ENCODE peak calls at places on chromosome 6, in nine cellular contexts. S is GM23338, U is A549, F is OCI-LY7, M is IMR-90, X is H1, L is PC-9, V is fibroblast of lung, H is MM.1S. E is an unnamed sample.

GRCh38 chr6:95572098-95572497 is 5.2 kb upstream of the MANEA start:
- DNase-seq in S (no peak), U (no peak), F (no peak), M (no peak), X (no peak), L (no peak), V (no peak), H (no peak), E (no peak)

GRCh38 chr6:121382467-121383121 is 48.3 kb upstream of the TBC1D32 start:
- DNase-seq in S (no peak), U (peak), F (no peak), M (no peak), X (no peak), L (no peak), V (no peak), H (no peak), E (no peak)

GRCh38 chr6:147222160-147222838 is 18.1 kb downstream of the STXBP5 start:
- DNase-seq in S (peak), U (peak), F (no peak), M (peak), X (no peak), L (no peak), V (peak), H (no peak), E (no peak)

GRCh38 chr6:77650098-77650663 is 2.7 kb upstream of the MEI4 start:
- DNase-seq in S (peak), U (no peak), F (no peak), M (no peak), X (peak), L (no peak), V (peak), H (peak), E (no peak)

GRCh38 chr6:99114769-99115406 is 167.1 kb upstream of the FBXL4 start:
- DNase-seq in S (no peak), U (no peak), F (no peak), M (no peak), X (no peak), L (peak), V (no peak), H (no peak), E (no peak)

GRCh38 chr6:139316622-139317317 is 25.0 kb upstream of the TXLNB start:
- DNase-seq in S (no peak), U (no peak), F (no peak), M (no peak), X (no peak), L (no peak), V (peak), H (peak), E (no peak)

GRCh38 chr6:17831135-17831534 is 124.4 kb upstream of the NUP153 start:
- DNase-seq in S (no peak), U (no peak), F (no peak), M (peak), X (no peak), L (no peak), V (peak), H (no peak), E (no peak)

GRCh38 chr6:170080169-170080827 is 210.6 kb downstream of the DLL1 start:
- DNase-seq in S (no peak), U (no peak), F (no peak), M (no peak), X (no peak), L (no peak), V (no peak), H (no peak), E (no peak)

GRCh38 chr6:108651781-108652227 is 91.1 kb downstream of the FOXO3 start:
- DNase-seq in S (no peak), U (no peak), F (no peak), M (peak), X (no peak), L (no peak), V (peak), H (no peak), E (no peak)

GRCh38 chr6:6781172-6781876 is 192.8 kb downstream of the LY86 start:
- DNase-seq in S (no peak), U (peak), F (no peak), M (peak), X (no peak), L (peak), V (peak), H (no peak), E (no peak)

GRCh38 chr6:7463785-7464184 is 74.2 kb downstream of the RIOK1 start:
- DNase-seq in S (peak), U (peak), F (no peak), M (peak), X (no peak), L (no peak), V (no peak), H (no peak), E (no peak)

GRCh38 chr6:69232506-69233194 is 564.2 kb downstream of the LMBRD1 start:
- DNase-seq in S (peak), U (peak), F (peak), M (peak), X (no peak), L (no peak), V (peak), H (peak), E (peak)

GRCh38 chr6:125792172-125792571 is 1.4 kb downstream of the NCOA7 start:
- DNase-seq in S (no peak), U (no peak), F (no peak), M (no peak), X (no peak), L (no peak), V (no peak), H (no peak), E (no peak)

GRCh38 chr6:142207265-142207877 is 60.3 kb downstream of the VTA1 start:
- DNase-seq in S (peak), U (peak), F (peak), M (peak), X (peak), L (no peak), V (peak), H (peak), E (peak)

GRCh38 chr6:96907498-96907897 is 9.8 kb upstream of the NDUFAF4 start:
- DNase-seq in S (no peak), U (no peak), F (no peak), M (peak), X (no peak), L (peak), V (peak), H (peak), E (no peak)

GRCh38 chr6:138468320-138469015 is 30.8 kb downstream of the NHSL1 start:
- DNase-seq in S (no peak), U (peak), F (no peak), M (peak), X (no peak), L (peak), V (peak), H (no peak), E (no peak)

GRCh38 chr6:16206595-16207037 is 31.8 kb upstream of the GMPR start:
- DNase-seq in S (peak), U (peak), F (peak), M (peak), X (no peak), L (peak), V (peak), H (peak), E (peak)
- H3K4me3 ChIP-seq in S (no peak), U (no peak), F (peak), M (no peak), X (no peak), L (no peak), V (no peak), H (no peak), E (no peak)

DNA sequence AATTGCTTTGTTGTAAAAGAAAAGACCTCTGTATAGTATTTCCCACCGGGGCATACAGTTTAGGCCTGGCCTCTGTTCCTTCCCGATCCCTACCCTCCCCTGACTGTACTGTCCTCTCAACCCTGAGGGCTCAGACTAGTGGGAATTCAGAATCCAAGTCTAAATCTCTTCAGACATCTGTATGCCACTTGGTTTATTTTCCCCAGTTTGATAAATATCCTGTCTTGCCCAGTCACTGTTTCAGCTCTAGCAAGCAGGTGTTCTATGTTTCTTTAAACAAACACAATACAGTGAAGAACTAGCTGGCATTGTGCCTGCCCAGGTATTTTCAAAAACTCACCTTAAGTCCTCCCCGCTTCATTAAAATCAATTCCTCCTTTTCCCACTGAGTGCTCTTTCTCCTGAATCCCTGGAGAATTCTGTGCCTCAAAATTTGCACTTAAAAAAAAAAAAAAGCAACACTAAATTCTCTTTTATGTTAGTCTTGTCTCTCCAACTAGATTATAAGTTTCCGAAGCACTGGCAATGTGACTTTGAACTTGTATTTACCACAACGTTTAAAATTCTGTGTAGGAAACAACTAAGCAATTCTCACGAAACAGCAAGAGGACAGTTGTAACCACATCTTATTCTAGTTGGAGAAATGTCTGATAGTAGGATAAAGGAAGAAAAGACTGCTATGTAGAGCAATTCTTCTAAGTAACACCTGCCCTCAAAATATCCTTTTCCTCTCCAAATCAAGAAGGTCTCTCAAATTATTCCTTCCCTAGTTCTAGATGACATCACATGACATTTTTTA is 112.0 kb upstream of the CARMIL1 start:
- DNase-seq in S (no peak), U (no peak), F (no peak), M (no peak), X (no peak), L (no peak), V (no peak), H (peak), E (no peak)
- H3K4me2 ChIP-seq in S (no peak), U (no peak), F (no peak), M (no peak), X (no peak), L (no peak), V (no peak), H (peak), E (no peak)

GRCh38 chr6:100913400-100914276 is 32.5 kb upstream of the ASCC3 start:
- DNase-seq in S (peak), U (no peak), F (no peak), M (peak), X (no peak), L (no peak), V (peak), H (no peak), E (no peak)
- H3K4me3 ChIP-seq in S (peak), U (no peak), F (no peak), M (no peak), X (no peak), L (no peak), V (no peak), H (no peak), E (no peak)

GRCh38 chr6:144248470-144249301 is 36.4 kb upstream of the UTRN start:
- DNase-seq in S (no peak), U (no peak), F (no peak), M (peak), X (no peak), L (no peak), V (peak), H (no peak), E (no peak)
- H3K4me2 ChIP-seq in S (no peak), U (no peak), F (no peak), M (peak), X (no peak), L (no peak), V (peak), H (no peak), E (no peak)

DNA sequence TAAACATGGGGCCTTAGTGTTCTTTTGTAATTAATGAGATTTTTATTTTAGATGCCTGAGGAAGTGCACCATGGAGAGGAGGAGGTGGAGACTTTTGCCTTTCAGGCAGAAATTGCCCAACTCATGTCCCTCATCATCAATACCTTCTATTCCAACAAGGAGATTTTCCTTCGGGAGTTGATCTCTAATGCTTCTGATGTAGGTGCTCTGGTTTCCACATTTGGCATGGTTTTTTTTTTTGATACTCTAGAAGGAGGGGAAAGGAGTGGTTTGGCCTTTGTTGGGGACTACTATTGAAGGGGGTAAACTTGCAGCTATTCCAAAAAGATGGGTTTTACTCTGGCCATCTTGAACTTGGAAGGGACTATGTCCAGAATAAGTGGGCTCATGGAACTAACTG is 1.7 kb downstream of the HSP90AB1 start:
- DNase-seq in S (no peak), U (no peak), F (no peak), M (no peak), X (no peak), L (peak), V (no peak), H (no peak), E (no peak)
- H3K4me3 ChIP-seq in S (peak), U (peak), F (peak), M (peak), X (peak), L (peak), V (peak), H (peak), E (peak)

DNA sequence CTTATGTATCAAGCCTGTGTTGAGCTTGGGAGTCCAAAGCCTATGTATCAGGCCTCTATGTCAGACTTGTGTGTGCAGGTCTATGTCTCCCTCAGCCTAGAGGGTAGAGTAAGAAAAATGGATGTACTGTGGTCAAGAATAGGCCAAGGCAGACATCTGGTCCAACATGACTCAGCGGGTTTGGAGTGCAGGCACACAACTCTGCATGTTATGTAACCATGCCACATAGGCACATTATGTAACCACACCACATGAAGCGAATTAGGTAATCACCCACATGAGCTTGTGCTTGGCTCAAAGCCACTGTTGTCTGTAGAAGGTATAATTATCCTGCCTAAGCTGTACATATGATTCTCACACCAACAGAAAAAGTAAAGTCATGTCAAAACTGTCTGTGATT is 1190.5 kb upstream of the EYS start:
- DNase-seq in S (peak), U (peak), F (peak), M (peak), X (no peak), L (no peak), V (peak), H (no peak), E (peak)
- H3K4me2 ChIP-seq in S (no peak), U (no peak), F (no peak), M (no peak), X (no peak), L (no peak), V (no peak), H (no peak), E (no peak)

DNA sequence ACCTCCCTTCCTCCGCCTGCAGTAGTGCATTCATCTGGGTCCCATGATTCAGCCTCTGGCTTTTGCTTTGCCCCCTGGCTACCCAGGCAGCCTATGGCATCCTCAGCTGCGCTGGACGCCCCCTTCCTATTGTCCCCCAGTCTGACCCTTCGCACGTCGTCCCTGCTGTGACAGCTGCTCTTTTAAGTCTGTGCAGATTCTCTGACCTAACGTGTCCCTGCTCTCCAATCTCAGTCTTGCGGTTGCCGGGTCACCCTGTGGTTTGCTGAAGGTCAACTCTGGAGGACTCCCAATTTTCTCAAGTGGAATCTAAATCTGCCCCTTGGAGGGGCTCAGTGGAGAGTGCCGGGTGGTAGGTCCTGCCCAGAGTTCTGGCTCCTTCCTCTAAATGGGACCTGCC is 294.3 kb downstream of the CDC5L start:
- DNase-seq in S (no peak), U (no peak), F (no peak), M (no peak), X (no peak), L (no peak), V (peak), H (no peak), E (no peak)
- H3K4me3 ChIP-seq in S (no peak), U (no peak), F (no peak), M (no peak), X (no peak), L (no peak), V (no peak), H (no peak), E (no peak)

DNA sequence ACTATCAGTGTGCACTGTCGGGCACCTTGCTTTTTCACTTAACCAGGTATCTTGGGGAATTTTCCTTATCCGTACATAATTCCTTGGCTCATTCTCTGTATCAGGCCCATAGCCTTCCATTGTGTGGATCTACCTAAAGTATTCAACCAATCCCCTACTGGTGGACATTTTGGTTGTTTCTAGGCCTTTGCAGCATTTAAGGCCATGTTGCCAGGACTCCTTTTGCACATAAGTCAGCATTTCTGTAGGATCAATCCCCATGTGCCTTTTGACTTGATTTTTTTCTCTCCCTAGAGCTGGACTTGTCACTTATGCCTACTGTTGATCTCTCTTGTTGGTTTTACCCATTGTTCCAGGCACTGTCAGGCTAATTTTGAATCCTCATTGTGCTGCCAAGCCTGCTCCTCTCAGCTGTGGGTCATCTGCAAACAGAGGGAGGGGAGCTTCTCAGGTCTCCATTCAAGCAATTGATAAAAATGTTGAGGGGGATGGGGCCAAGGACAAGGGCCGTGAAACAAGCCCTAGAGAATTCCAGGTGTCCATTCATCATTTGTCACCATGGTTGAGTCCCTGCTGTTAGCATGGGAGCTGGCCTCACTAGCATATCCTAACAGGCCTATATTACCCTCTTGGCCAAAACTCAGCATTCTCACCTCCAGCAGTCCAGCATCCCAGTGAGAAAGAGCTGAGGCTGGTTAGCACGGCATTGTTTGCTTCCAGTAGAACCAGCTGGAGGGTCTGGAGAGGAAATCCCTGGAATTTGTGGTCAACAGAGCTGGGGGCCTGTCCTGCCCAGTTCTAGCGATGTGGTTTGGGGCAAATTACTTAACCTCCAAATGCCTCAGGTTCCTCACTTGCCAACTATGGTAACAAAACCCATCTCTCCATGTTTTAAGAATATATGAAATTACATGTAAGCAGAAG is 178.5 kb downstream of the MRPL14 start:
- DNase-seq in S (no peak), U (no peak), F (no peak), M (peak), X (no peak), L (no peak), V (peak), H (no peak), E (no peak)
- H3K4me2 ChIP-seq in S (no peak), U (no peak), F (no peak), M (no peak), X (no peak), L (no peak), V (no peak), H (no peak), E (no peak)

GRCh38 chr6:31354248-31354647 is 2.7 kb downstream of the HLA-B start:
- DNase-seq in S (no peak), U (no peak), F (no peak), M (no peak), X (no peak), L (no peak), V (no peak), H (no peak), E (no peak)
- H3K4me3 ChIP-seq in S (no peak), U (no peak), F (peak), M (no peak), X (no peak), L (no peak), V (no peak), H (no peak), E (no peak)

DNA sequence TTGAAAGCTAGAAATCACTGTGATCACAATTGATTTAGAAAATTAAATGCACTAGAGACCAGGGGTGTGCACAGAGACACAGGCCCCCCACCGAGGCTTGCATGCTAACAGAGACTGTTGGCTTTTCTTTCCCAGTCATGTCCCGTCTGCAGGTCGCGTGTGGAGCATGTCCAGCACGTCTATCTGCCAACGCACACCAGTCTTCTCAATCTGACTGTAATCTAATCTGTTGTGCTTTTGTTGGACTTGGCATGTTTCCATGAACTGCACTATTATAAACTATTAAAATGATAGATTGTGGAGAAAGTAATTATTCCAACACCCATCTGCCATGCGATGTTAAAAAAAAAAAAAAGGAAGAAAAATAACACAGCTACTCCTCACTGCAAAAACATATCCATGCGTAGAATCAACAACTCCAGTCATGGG is 17.7 kb downstream of the MYLIP start:
- DNase-seq in S (no peak), U (no peak), F (no peak), M (no peak), X (no peak), L (no peak), V (peak), H (no peak), E (no peak)
- H3K4me2 ChIP-seq in S (no peak), U (no peak), F (no peak), M (no peak), X (no peak), L (no peak), V (no peak), H (no peak), E (no peak)